ENCODE peak calls at places on chromosomes 12 and 14, in eight cellular contexts. L is heart right ventricle, A is fibroblast of pulmonary artery, Y is GM06990, F is GM12878, M is choroid plexus epithelial cell, Q is upper lobe of right lung, E is heart left ventricle. N is an unnamed sample.

GRCh38 chr12:99087278-99087677 is 442.2 kb downstream of the APAF1 start:
- DNase-seq in A (peak), M (peak), E (no peak), F (no peak), Q (no peak), Y (no peak), L (no peak), N (no peak)

GRCh38 chr14:83478741-83479140 is 1945.1 kb upstream of the SEL1L start:
- DNase-seq in E (no peak), F (no peak), M (peak), Y (no peak), A (peak), Q (no peak), L (no peak), N (no peak)

GRCh38 chr12:32896438-32897275 is at the start of gene PKP2:
- DNase-seq in E (peak), A (peak), Y (peak), M (peak), L (peak), F (no peak), Q (peak), N (no peak)

GRCh38 chr12:3202734-3203446 is 125.7 kb downstream of the TSPAN9 start:
- DNase-seq in Q (peak), A (peak), E (no peak), L (peak), M (peak), F (no peak), Y (no peak), N (peak)

GRCh38 chr14:61616524-61617185 is 78.7 kb upstream of the HIF1A start:
- DNase-seq in Q (no peak), L (no peak), F (no peak), A (peak), M (peak), E (no peak), Y (no peak), N (no peak)

GRCh38 chr12:80710727-80711066 is 3.3 kb downstream of the MYF6 start:
- DNase-seq in Q (no peak), F (no peak), M (no peak), A (no peak), L (no peak), Y (no peak), E (no peak), N (no peak)

GRCh38 chr14:76690502-76691105 is 70.7 kb upstream of the VASH1 start:
- DNase-seq in Y (no peak), M (no peak), F (no peak), A (no peak), Q (no peak), L (no peak), E (no peak), N (no peak)

GRCh38 chr12:17928708-17929366 is 161.2 kb downstream of the RERGL start:
- DNase-seq in M (peak), A (peak), Q (no peak), E (no peak), F (no peak), L (no peak), Y (no peak), N (no peak)

GRCh38 chr14:101410126-101410525 is 151.2 kb upstream of the DIO3 start:
- DNase-seq in Q (no peak), M (no peak), A (no peak), F (no peak), E (no peak), Y (no peak), L (no peak), N (peak)

GRCh38 chr12:3293446-3294161 is 197.4 kb upstream of the PRMT8 start:
- DNase-seq in Q (no peak), M (peak), Y (no peak), A (peak), F (no peak), E (no peak), L (no peak), N (peak)

GRCh38 chr12:12704593-12705230 is 8.7 kb upstream of the GPR19 start:
- DNase-seq in F (no peak), M (peak), L (peak), Y (no peak), E (peak), A (peak), Q (no peak), N (peak)

GRCh38 chr12:124746649-124747425 is 116.8 kb downstream of the SCARB1 start:
- DNase-seq in E (no peak), F (no peak), M (no peak), L (no peak), Y (no peak), Q (no peak), A (no peak), N (no peak)

GRCh38 chr12:124744659-124745467 is 118.8 kb downstream of the SCARB1 start:
- DNase-seq in A (no peak), L (no peak), F (peak), Q (no peak), Y (peak), E (no peak), M (peak), N (no peak)

GRCh38 chr12:124747426-124748161 is 116.1 kb downstream of the SCARB1 start:
- DNase-seq in Q (no peak), F (peak), A (peak), M (peak), L (no peak), E (no peak), Y (no peak), N (peak)

GRCh38 chr12:124745468-124745890 is 118.2 kb downstream of the SCARB1 start:
- DNase-seq in M (no peak), A (no peak), Q (no peak), L (no peak), F (no peak), Y (no peak), E (no peak), N (no peak)

GRCh38 chr12:124745891-124746570 is 117.6 kb downstream of the SCARB1 start:
- DNase-seq in A (peak), L (peak), Q (peak), Y (no peak), M (peak), F (no peak), E (peak), N (peak)
- H3K4me3 ChIP-seq in A (peak), L (peak), Q (no peak), Y (no peak), M (peak), F (no peak), E (no peak), N (no peak)

GRCh38 chr12:51246254-51246853 is 7.7 kb downstream of the DAZAP2 start:
- DNase-seq in Q (no peak), Y (no peak), E (no peak), F (no peak), A (peak), M (peak), L (peak), N (peak)
- H3K4me3 ChIP-seq in Q (no peak), Y (no peak), E (no peak), F (no peak), A (no peak), M (peak), L (no peak), N (peak)

GRCh38 chr12:93378373-93379310 is 917 bp downstream of the NUDT4 start:
- DNase-seq in L (no peak), Y (peak), E (peak), F (no peak), M (peak), Q (peak), A (peak), N (peak)

GRCh38 chr12:93373847-93374723 is 3.6 kb upstream of the NUDT4 start:
- DNase-seq in Q (no peak), Y (no peak), F (no peak), A (no peak), M (no peak), L (no peak), E (no peak), N (no peak)

GRCh38 chr12:93376436-93377251 is 1.1 kb upstream of the NUDT4 start:
- DNase-seq in Y (no peak), E (peak), Q (peak), A (peak), M (peak), L (peak), F (no peak), N (peak)

GRCh38 chr12:93377252-93377542 is 528 bp upstream of the NUDT4 start:
- DNase-seq in M (no peak), L (no peak), Y (no peak), A (no peak), E (no peak), Q (no peak), F (no peak), N (no peak)

DNA sequence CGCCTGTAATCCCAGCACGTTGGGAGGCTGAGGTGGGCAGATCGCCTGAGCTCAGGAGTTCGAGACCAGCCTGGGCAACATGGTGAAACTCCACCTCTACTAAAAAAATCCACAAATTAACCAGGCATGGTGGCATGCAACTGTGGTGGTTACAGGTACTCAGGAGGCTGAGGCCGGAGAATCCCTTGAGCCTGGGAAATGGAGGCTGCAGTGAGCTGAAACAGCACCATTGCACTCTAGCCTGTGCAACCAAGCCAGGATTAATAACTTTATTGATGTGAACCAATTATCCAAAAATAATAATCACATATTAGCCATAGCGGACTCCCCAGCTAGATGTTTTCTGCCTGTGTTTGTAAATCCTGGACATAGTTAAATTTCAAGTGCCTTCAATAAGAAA is 1.8 kb upstream of the NUDT4 start:
- DNase-seq in F (no peak), Y (no peak), M (no peak), E (no peak), L (no peak), Q (no peak), A (no peak), N (no peak)
- H3K4me3 ChIP-seq in F (peak), Y (no peak), M (no peak), E (peak), L (peak), Q (peak), A (no peak), N (no peak)

DNA sequence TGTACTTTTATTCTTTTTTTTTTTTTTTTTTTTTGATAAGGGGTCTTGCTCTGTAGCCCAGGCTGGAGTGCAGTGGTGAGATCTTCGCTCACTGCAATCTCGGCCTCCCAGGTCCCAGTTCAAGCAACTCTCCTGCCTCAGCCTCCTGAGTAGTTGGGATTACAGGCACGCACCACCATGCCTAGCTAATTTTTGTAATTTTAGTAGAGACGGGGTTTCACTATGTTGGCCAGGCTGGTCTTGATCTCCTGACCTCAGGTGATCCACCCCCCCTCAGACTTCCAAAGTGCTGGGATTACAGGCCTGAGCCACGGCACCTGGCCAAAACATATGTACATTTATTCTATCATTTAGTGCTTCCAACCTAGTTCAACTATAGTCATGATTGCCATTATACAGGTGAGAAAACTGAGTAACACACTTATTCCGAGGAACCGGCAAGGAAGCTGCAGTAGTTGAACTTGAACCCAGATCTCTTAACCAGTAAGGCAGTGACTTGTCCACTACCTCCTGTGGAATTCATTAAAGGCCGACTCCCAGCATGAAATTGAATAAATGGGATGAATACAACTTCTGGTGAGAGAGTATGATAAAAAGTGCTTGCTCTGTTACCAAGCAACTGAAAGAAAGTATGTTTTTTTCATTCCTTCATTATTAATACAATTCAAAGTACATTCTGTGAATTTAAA is 755 bp upstream of the ATF7IP start:
- DNase-seq in Q (no peak), L (no peak), Y (no peak), E (no peak), A (peak), F (no peak), M (no peak), N (peak)
- H3K4me3 ChIP-seq in Q (peak), L (peak), Y (peak), E (peak), A (peak), F (peak), M (peak), N (peak)